ENCODE peak calls at places on chromosome 19, in ten cellular contexts. C is left cardiac atrium; I is bronchial epithelial cell; S is Daoy; N is NCI-H146; Y is LHCN-M2; R is activated CD4-positive, alpha-beta T cell treated with anti-CD3 and anti-CD28 coated beads for 1 hour; M is osteocyte; Z is stimulated activated CD4-positive, alpha-beta T cell treated with anti-CD3 and anti-CD28 coated beads, TNF-alpha, amount 100 ng/mL, for 4 hours; J is NCI-H748 treated with DMSO at 0.1 percent for 48 hours. K is an unnamed sample.

GRCh38 chr19:44111910-44112463 is 1.2 kb upstream of the ZNF225 start:
- DNase-seq in N (peak), S (peak), M (no peak), Y (peak), I (peak), R (no peak), C (peak), Z (no peak), J (peak), K (no peak)

GRCh38 chr19:49690656-49691242 is at the start of gene CPT1C:
- DNase-seq in Z (no peak), N (peak), I (peak), J (peak), C (peak), R (no peak), S (peak), Y (peak), M (peak), K (no peak)

GRCh38 chr19:12365094-12365371 is 450 bp downstream of the ZNF442 start:
- DNase-seq in R (no peak), C (no peak), Z (no peak), J (no peak), S (peak), M (no peak), N (peak), I (no peak), Y (no peak), K (no peak)

GRCh38 chr19:49335071-49335783 is at the start of gene CD37:
- DNase-seq in M (no peak), J (no peak), N (no peak), I (no peak), S (no peak), C (no peak), R (peak), Y (no peak), Z (no peak), K (peak)

GRCh38 chr19:5534787-5535586 is 32.8 kb downstream of the TINCR start:
- DNase-seq in R (no peak), C (no peak), Z (no peak), Y (no peak), J (no peak), M (no peak), S (peak), N (no peak), I (no peak), K (no peak)

GRCh38 chr19:42109896-42110295 is 22.4 kb downstream of the POU2F2 start:
- DNase-seq in C (no peak), J (no peak), S (no peak), I (no peak), N (no peak), M (no peak), Z (no peak), Y (no peak), R (no peak), K (no peak)

GRCh38 chr19:6674868-6675305 is 4.9 kb upstream of the TNFSF14 start:
- DNase-seq in R (peak), Z (peak), M (no peak), N (no peak), J (no peak), Y (peak), C (peak), I (peak), S (peak), K (peak)

GRCh38 chr19:7460562-7460966 is 28.3 kb downstream of the PEX11G start:
- DNase-seq in C (no peak), I (no peak), Z (no peak), N (no peak), M (no peak), R (no peak), S (peak), Y (peak), J (no peak), K (no peak)

GRCh38 chr19:46998445-46999142 is 21.0 kb upstream of the NPAS1 start:
- DNase-seq in C (no peak), M (no peak), Y (no peak), J (no peak), Z (no peak), I (no peak), R (no peak), S (no peak), N (no peak), K (no peak)

GRCh38 chr19:28242317-28242927 is 970.5 kb downstream of the UQCRFS1 start:
- DNase-seq in R (no peak), I (peak), C (no peak), Z (no peak), S (peak), N (peak), J (peak), Y (peak), M (no peak), K (no peak)

GRCh38 chr19:10551698-10552301 is 8.1 kb downstream of the ATG4D start:
- DNase-seq in C (no peak), N (peak), R (no peak), Z (no peak), J (no peak), I (peak), Y (no peak), M (no peak), S (peak), K (no peak)

GRCh38 chr19:18153555-18154134 is 682 bp downstream of the PIK3R2 start:
- DNase-seq in C (peak), R (no peak), I (no peak), S (no peak), Y (no peak), Z (no peak), J (no peak), N (peak), M (no peak), K (no peak)

GRCh38 chr19:47284324-47284899 is 9.7 kb downstream of the INAFM1 start:
- DNase-seq in N (peak), I (peak), M (no peak), R (no peak), Y (peak), Z (no peak), C (no peak), J (peak), S (peak), K (no peak)

GRCh38 chr19:5585461-5586299 is 17.9 kb upstream of the TINCR start:
- DNase-seq in J (no peak), Z (peak), R (peak), Y (no peak), S (no peak), C (peak), N (no peak), I (peak), M (no peak), K (no peak)

GRCh38 chr19:48633148-48634035 is 3.8 kb downstream of the DBP start:
- DNase-seq in M (no peak), N (no peak), S (no peak), I (peak), J (no peak), C (peak), Y (no peak), Z (no peak), R (no peak), K (no peak)

GRCh38 chr19:50686310-50687032 is 33.1 kb downstream of the SHANK1 start:
- DNase-seq in J (no peak), N (no peak), I (no peak), C (no peak), M (no peak), S (no peak), R (no peak), Y (no peak), Z (no peak), K (no peak)